ENCODE peak calls at places on chromosomes 6 and 20, in five cellular contexts. A is CD8-positive, alpha-beta T cell; J is PC-9; T is cardiac muscle cell; G is pancreas. Z is an unnamed sample.

GRCh38 chr20:34824861-34825529 is 456 bp downstream of the NCOA6 start:
- DNase-seq in A (peak; percentile 75), J (no peak), T (peak; percentile 55), G (peak; percentile 60), Z (no peak)

GRCh38 chr20:54364365-54364764 is 111.0 kb upstream of the DOK5 start:
- DNase-seq in A (no peak), J (no peak), T (no peak), G (no peak), Z (no peak)

GRCh38 chr6:26324295-26324727 is 40.7 kb upstream of the BTN3A2 start:
- DNase-seq in A (no peak), J (no peak), T (no peak), G (no peak), Z (no peak)

GRCh38 chr6:108902389-108902792 is 54.2 kb downstream of the ARMC2 start:
- DNase-seq in A (no peak), J (no peak), T (peak; percentile 35), G (no peak), Z (no peak)

GRCh38 chr20:58551631-58552030 is 36.4 kb upstream of the APCDD1L start:
- DNase-seq in A (peak; percentile 42), J (no peak), T (no peak), G (no peak), Z (no peak)

GRCh38 chr6:122696079-122696478 is 83.4 kb upstream of the FABP7 start:
- DNase-seq in A (no peak), J (peak; percentile 77), T (peak; percentile 27), G (no peak), Z (peak; percentile 59)

GRCh38 chr6:151434369-151434768 is 17.6 kb downstream of the RMND1 start:
- DNase-seq in A (no peak), J (no peak), T (no peak), G (no peak), Z (no peak)

GRCh38 chr6:92864966-92865555 is 554.3 kb downstream of the EPHA7 start:
- DNase-seq in A (no peak), J (no peak), T (no peak), G (no peak), Z (no peak)

DNA sequence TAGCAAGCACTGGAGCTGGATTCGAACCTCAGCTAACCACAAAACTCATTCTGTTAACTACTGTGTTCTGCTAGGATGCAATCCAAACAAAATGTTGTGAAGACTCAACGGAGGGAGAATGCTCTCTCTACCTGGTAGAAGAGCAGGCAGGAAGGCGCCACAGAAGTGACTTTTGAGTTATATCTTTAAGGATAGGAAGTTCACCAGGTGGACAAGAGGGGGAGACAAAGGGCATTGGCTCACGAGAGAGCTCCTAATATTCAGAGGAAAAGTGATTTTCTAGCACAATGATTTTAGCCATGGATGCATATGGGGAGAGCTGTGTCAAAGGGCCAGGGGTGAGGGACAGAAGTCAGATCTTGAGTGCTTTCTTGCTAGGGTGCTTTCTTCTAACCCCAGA is 108.4 kb upstream of the MAFB start:
- DNase-seq in A (peak; percentile 25), J (no peak), T (peak; percentile 29), G (no peak), Z (no peak)
- TF ChIP-seq CTCF in A (peak; percentile 32), J (peak; percentile 65), T (peak; percentile 55), G (no peak), Z (peak; percentile 67)

GRCh38 chr6:165621950-165622349 is 41.1 kb downstream of the PDE10A start:
- DNase-seq in A (no peak), J (no peak), T (no peak), G (no peak), Z (no peak)

GRCh38 chr6:165617528-165617927 is 45.5 kb downstream of the PDE10A start:
- DNase-seq in A (no peak), J (no peak), T (no peak), G (no peak), Z (no peak)

GRCh38 chr6:165615629-165616028 is 47.4 kb downstream of the PDE10A start:
- DNase-seq in A (no peak), J (no peak), T (peak; percentile 88), G (no peak), Z (no peak)

GRCh38 chr6:165616116-165616515 is 46.9 kb downstream of the PDE10A start:
- DNase-seq in A (no peak), J (no peak), T (peak; percentile 95), G (no peak), Z (no peak)

GRCh38 chr6:165618241-165618640 is 44.8 kb downstream of the PDE10A start:
- DNase-seq in A (no peak), J (no peak), T (no peak), G (no peak), Z (no peak)
- H3K27me3 ChIP-seq in A (no peaks in the 10 kb centered on the region), J (no peaks in the 10 kb centered on the region), T (no peaks in the 10 kb centered on the region), G (no peaks in the 10 kb centered on the region), Z (no peaks in the 10 kb centered on the region)

DNA sequence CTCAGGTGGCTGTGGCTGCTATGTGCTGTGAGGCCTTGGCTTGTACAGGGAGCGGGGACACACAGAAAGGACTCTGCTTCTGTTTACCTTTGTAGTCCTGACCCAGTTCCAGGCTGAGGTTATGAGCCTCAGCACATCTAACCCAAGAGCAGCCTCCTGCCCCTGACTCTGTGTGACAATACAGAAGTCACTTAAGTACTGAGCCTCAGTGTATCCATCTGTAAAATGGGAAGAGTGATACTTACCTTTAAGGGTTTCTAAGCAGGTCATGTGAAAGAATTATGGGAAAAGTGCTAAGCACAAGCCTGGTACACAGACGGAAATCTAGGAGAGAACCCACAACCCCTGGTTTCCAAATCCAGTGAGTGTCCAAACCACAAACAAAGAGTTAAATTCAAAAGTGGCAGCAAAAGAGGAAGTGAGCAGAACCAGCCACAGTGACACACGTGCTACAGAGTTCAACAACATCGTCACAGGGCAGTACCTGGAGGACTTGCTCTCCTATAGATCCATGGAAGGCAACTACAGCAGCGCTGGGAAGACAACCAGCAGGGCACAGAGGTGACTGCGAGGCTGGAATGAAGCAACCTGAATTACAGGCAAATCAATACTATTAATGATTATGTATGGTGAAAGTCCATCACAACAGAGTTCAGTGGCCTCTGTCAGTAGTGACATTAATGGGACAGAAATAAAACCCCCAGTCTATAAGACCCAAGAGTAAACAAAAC is 12.5 kb downstream of the TRIM26 start:
- DNase-seq in A (no peak), J (no peak), T (no peak), G (no peak), Z (no peak)
- H3K27ac ChIP-seq in A (no peak overlapping the region), J (no peak overlapping the region), T (no peak overlapping the region), G (no peak overlapping the region), Z (no peak overlapping the region)

DNA sequence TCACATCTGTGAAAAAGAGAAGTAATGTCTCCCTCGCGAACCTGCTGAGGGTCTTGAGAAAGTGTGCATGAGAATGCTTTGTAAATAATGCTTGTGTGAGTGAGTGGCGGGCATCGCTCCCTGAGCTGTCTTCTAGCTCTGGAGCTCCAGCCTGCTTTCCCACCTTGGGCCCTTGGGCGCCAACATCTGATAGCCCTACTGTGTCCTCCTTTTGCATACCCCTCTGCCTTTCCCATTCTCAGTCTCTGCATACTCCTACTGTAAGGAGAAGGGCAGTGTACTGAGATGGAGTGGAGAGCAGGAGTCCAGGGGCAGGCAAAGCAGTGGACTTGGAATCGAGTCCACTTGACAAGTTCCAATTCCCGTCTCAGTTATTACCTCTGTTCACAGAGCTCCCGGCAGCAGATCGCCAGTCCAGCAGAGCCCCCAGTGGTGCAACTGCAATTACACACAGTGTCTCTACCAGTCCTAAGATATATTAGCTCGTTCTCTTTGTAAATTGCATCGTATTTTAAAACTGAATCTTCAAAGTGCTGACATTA is 855 bp upstream of the NCR2 start:
- DNase-seq in A (no peak), J (no peak), T (no peak), G (no peak), Z (no peak)
- TF ChIP-seq CTCF in A (no peak), J (peak; percentile 13), T (peak; percentile 20), G (no peak), Z (peak; percentile 47)

DNA sequence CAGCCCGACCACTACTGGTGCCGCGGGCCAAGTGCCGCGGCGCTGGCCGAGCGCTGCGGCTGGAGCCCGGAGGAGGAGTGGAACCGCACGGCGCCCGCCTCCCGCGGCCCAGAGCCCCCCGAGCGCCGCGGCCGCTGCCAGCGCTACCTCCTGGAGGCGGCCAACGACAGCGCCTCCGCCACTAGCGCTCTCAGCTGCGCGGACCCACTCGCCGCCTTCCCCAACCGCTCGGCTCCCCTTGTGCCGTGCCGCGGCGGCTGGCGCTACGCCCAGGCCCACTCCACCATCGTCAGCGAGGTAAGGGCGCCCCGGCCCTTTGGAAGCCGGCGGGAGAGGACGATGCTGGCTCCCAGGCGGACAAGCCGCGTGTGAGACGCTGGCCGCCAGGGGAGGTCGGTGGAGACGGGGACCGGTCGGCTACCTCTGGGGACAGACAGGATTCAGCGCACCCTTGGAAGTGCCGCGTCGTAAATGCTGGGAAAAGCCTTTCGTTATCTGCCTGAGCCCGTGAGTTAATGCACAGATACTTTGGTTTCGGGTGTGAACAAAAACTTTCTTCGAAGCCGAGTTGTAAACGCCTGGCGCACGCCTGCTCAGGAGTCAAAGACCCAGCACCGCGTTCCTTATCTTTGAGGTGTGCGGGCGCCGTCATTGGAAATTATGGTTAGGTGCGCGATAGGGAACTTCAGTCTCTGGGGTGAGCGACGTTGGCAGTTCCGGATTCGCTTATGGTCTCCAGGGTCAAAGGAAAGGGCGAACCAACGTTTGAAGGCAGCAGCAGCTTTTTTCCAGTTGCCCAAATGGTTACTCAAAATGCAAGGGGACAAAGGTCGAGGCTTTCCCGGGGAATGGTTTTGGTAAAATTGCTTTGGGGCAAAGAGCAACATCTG is 619 bp downstream of the SLC22A3 start:
- DNase-seq in A (no peak), J (no peak), T (peak; percentile 51), G (no peak), Z (no peak)
- H3K27me3 ChIP-seq in A (no peaks in the 10 kb centered on the region), J (no peaks in the 10 kb centered on the region), T (peaks cover 57% of the 10 kb centered on the region), G (no peaks in the 10 kb centered on the region), Z (peaks cover 19% of the 10 kb centered on the region)